ENCODE peak calls at places on chromosomes 2 and 18, in four cellular contexts. One of them, this sample, is unnamed.

GRCh38 chr18:72541871-72542690 is 2.1 kb downstream of the CBLN2 start:
- DNase-seq in adrenal gland: no peak
- DNase-seq in stomach: no peak
- DNase-seq in fibroblast of lung: no peak
- DNase-seq in this sample: no peak

GRCh38 chr2:3285901-3286645 is 91.5 kb downstream of the EIPR1 start:
- DNase-seq in fibroblast of lung: no peak
- DNase-seq in stomach: peak
- DNase-seq in adrenal gland: no peak
- DNase-seq in this sample: no peak

GRCh38 chr18:72828601-72829000 is 39.2 kb downstream of the NETO1 start:
- DNase-seq in adrenal gland: no peak
- DNase-seq in stomach: no peak
- DNase-seq in fibroblast of lung: no peak
- DNase-seq in this sample: no peak

GRCh38 chr2:157838442-157839161 is 37.5 kb downstream of the ACVR1 start:
- DNase-seq in adrenal gland: peak
- DNase-seq in stomach: peak
- DNase-seq in fibroblast of lung: peak
- DNase-seq in this sample: peak

GRCh38 chr2:11665510-11666362 is 4.3 kb downstream of the NTSR2 start:
- DNase-seq in fibroblast of lung: no peak
- DNase-seq in stomach: no peak
- DNase-seq in adrenal gland: no peak
- DNase-seq in this sample: no peak

GRCh38 chr18:67599277-67599676 is 82.8 kb upstream of the DSEL start:
- DNase-seq in fibroblast of lung: peak
- DNase-seq in stomach: no peak
- DNase-seq in adrenal gland: no peak
- DNase-seq in this sample: no peak

GRCh38 chr2:65128297-65129190 is 1.4 kb downstream of the RAB1A start:
- DNase-seq in stomach: peak
- DNase-seq in fibroblast of lung: peak
- DNase-seq in adrenal gland: peak
- DNase-seq in this sample: no peak

GRCh38 chr2:151756820-151757219 is 22.5 kb upstream of the NEB start:
- DNase-seq in adrenal gland: no peak
- DNase-seq in fibroblast of lung: no peak
- DNase-seq in stomach: no peak
- DNase-seq in this sample: no peak

GRCh38 chr2:240431663-240432424 is 3.6 kb upstream of the GPC1 start:
- DNase-seq in fibroblast of lung: no peak
- DNase-seq in stomach: peak
- DNase-seq in adrenal gland: peak
- DNase-seq in this sample: peak

GRCh38 chr18:70415823-70416488 is 127.1 kb downstream of the SOCS6 start:
- DNase-seq in stomach: peak
- DNase-seq in fibroblast of lung: no peak
- DNase-seq in adrenal gland: no peak
- DNase-seq in this sample: peak

GRCh38 chr18:37553633-37554398 is 11.8 kb downstream of the CELF4 start:
- DNase-seq in stomach: no peak
- DNase-seq in adrenal gland: no peak
- DNase-seq in fibroblast of lung: no peak
- DNase-seq in this sample: no peak

GRCh38 chr2:190415794-190416729 is 7.9 kb downstream of the MFSD6 start:
- DNase-seq in adrenal gland: no peak
- DNase-seq in stomach: no peak
- DNase-seq in fibroblast of lung: no peak
- DNase-seq in this sample: no peak

GRCh38 chr18:11909081-11909410 is 929 bp upstream of the MPPE1 start:
- DNase-seq in fibroblast of lung: no peak
- DNase-seq in stomach: no peak
- DNase-seq in adrenal gland: no peak
- DNase-seq in this sample: no peak

GRCh38 chr2:194556639-194557038 is 1100.4 kb upstream of the SLC39A10 start:
- DNase-seq in adrenal gland: no peak
- DNase-seq in fibroblast of lung: no peak
- DNase-seq in stomach: no peak
- DNase-seq in this sample: no peak

GRCh38 chr2:109318150-109318948 is 189.3 kb downstream of the SH3RF3 start:
- DNase-seq in fibroblast of lung: peak
- DNase-seq in stomach: peak
- DNase-seq in adrenal gland: peak
- DNase-seq in this sample: peak

GRCh38 chr2:25655316-25655715 is 18.1 kb downstream of the DTNB start:
- DNase-seq in adrenal gland: no peak
- DNase-seq in fibroblast of lung: no peak
- DNase-seq in stomach: no peak
- DNase-seq in this sample: no peak

GRCh38 chr2:128642801-128643200 is 324.1 kb upstream of the HS6ST1 start:
- DNase-seq in adrenal gland: no peak
- DNase-seq in fibroblast of lung: no peak
- DNase-seq in stomach: peak
- DNase-seq in this sample: no peak

GRCh38 chr2:72165792-72166191 is 18.1 kb upstream of the CYP26B1 start:
- DNase-seq in stomach: no peak
- DNase-seq in fibroblast of lung: peak
- DNase-seq in adrenal gland: no peak
- DNase-seq in this sample: no peak

GRCh38 chr2:46032996-46033395 is 264.2 kb upstream of the EPAS1 start:
- DNase-seq in fibroblast of lung: no peak
- DNase-seq in stomach: no peak
- DNase-seq in adrenal gland: no peak
- DNase-seq in this sample: no peak

GRCh38 chr2:166179201-166179600 is 51.4 kb upstream of the SCN1A start:
- DNase-seq in adrenal gland: no peak
- DNase-seq in stomach: no peak
- DNase-seq in fibroblast of lung: no peak
- DNase-seq in this sample: no peak

GRCh38 chr2:120599064-120599463 is 136.6 kb upstream of the GLI2 start:
- DNase-seq in stomach: no peak
- DNase-seq in adrenal gland: no peak
- DNase-seq in fibroblast of lung: no peak
- DNase-seq in this sample: no peak

GRCh38 chr2:2649109-2650072 is 318.3 kb upstream of the MYT1L start:
- DNase-seq in stomach: no peak
- DNase-seq in fibroblast of lung: no peak
- DNase-seq in adrenal gland: no peak
- DNase-seq in this sample: no peak

GRCh38 chr18:76388891-76389423 is 106.1 kb downstream of the ZNF516 start:
- DNase-seq in stomach: peak
- DNase-seq in adrenal gland: no peak
- DNase-seq in fibroblast of lung: no peak
- DNase-seq in this sample: no peak

GRCh38 chr2:238834982-238835381 is 12.9 kb upstream of the TWIST2 start:
- DNase-seq in stomach: no peak
- DNase-seq in adrenal gland: no peak
- DNase-seq in fibroblast of lung: no peak
- DNase-seq in this sample: no peak

GRCh38 chr2:224086226-224086911 is 47.3 kb upstream of the SERPINE2 start:
- DNase-seq in stomach: no peak
- DNase-seq in fibroblast of lung: peak
- DNase-seq in adrenal gland: no peak
- DNase-seq in this sample: no peak

GRCh38 chr2:240392948-240393830 is 42.3 kb upstream of the GPC1 start:
- DNase-seq in fibroblast of lung: no peak
- DNase-seq in stomach: no peak
- DNase-seq in adrenal gland: no peak
- DNase-seq in this sample: no peak

GRCh38 chr2:71226391-71226964 is 425 bp downstream of the PAIP2B start:
- DNase-seq in adrenal gland: peak
- DNase-seq in fibroblast of lung: no peak
- DNase-seq in stomach: peak
- DNase-seq in this sample: peak

GRCh38 chr2:30511122-30512083 is 64.4 kb downstream of the LCLAT1 start:
- DNase-seq in stomach: no peak
- DNase-seq in adrenal gland: peak
- DNase-seq in fibroblast of lung: peak
- DNase-seq in this sample: peak

GRCh38 chr2:240964854-240965295 is 33.5 kb upstream of the SNED1 start:
- DNase-seq in fibroblast of lung: no peak
- DNase-seq in adrenal gland: peak
- DNase-seq in stomach: peak
- DNase-seq in this sample: no peak

GRCh38 chr2:155689791-155690190 is 642.7 kb downstream of the NR4A2 start:
- DNase-seq in fibroblast of lung: no peak
- DNase-seq in adrenal gland: no peak
- DNase-seq in stomach: no peak
- DNase-seq in this sample: no peak

GRCh38 chr2:7427293-7428060 is 510.3 kb downstream of the RNF144A start:
- DNase-seq in fibroblast of lung: peak
- DNase-seq in adrenal gland: peak
- DNase-seq in stomach: no peak
- DNase-seq in this sample: no peak

GRCh38 chr2:30662268-30663131 is 144.7 kb downstream of the CAPN13 start:
- DNase-seq in fibroblast of lung: peak
- DNase-seq in stomach: no peak
- DNase-seq in adrenal gland: no peak
- DNase-seq in this sample: peak

GRCh38 chr2:127650041-127650784 is 4.3 kb downstream of the GPR17 start:
- DNase-seq in fibroblast of lung: no peak
- DNase-seq in adrenal gland: no peak
- DNase-seq in stomach: no peak
- DNase-seq in this sample: no peak

GRCh38 chr18:5600376-5601071 is 56.7 kb upstream of the EPB41L3 start:
- DNase-seq in stomach: no peak
- DNase-seq in adrenal gland: no peak
- DNase-seq in fibroblast of lung: no peak
- DNase-seq in this sample: no peak

GRCh38 chr2:128313076-128313836 is 5.4 kb downstream of the HS6ST1 start:
- DNase-seq in adrenal gland: peak
- DNase-seq in stomach: peak
- DNase-seq in fibroblast of lung: peak
- DNase-seq in this sample: no peak

GRCh38 chr18:80143876-80144275 is 34.8 kb downstream of the ADNP2 start:
- DNase-seq in fibroblast of lung: no peak
- DNase-seq in adrenal gland: no peak
- DNase-seq in stomach: no peak
- DNase-seq in this sample: no peak

GRCh38 chr2:208373460-208374089 is 33.0 kb upstream of the PTH2R start:
- DNase-seq in adrenal gland: peak
- DNase-seq in fibroblast of lung: peak
- DNase-seq in stomach: no peak
- DNase-seq in this sample: no peak

GRCh38 chr2:84649058-84649457 is 132.8 kb downstream of the DNAH6 start:
- DNase-seq in stomach: no peak
- DNase-seq in adrenal gland: no peak
- DNase-seq in fibroblast of lung: no peak
- DNase-seq in this sample: no peak

GRCh38 chr2:84652430-84652829 is 136.1 kb downstream of the DNAH6 start:
- DNase-seq in fibroblast of lung: no peak
- DNase-seq in adrenal gland: no peak
- DNase-seq in stomach: no peak
- DNase-seq in this sample: no peak

GRCh38 chr2:84654414-84654813 is 138.1 kb downstream of the DNAH6 start:
- DNase-seq in stomach: no peak
- DNase-seq in fibroblast of lung: no peak
- DNase-seq in adrenal gland: no peak
- DNase-seq in this sample: no peak

GRCh38 chr2:84649487-84650142 is 133.3 kb downstream of the DNAH6 start:
- DNase-seq in adrenal gland: no peak
- DNase-seq in stomach: no peak
- DNase-seq in fibroblast of lung: no peak
- DNase-seq in this sample: no peak

GRCh38 chr2:84653302-84653701 is 137.0 kb downstream of the DNAH6 start:
- DNase-seq in fibroblast of lung: no peak
- DNase-seq in stomach: no peak
- DNase-seq in adrenal gland: no peak
- DNase-seq in this sample: no peak
- TF ChIP-seq CTCF in fibroblast of lung: peak
- TF ChIP-seq CTCF in stomach: no peak
- TF ChIP-seq CTCF in adrenal gland: no peak
- TF ChIP-seq CTCF in this sample: no peak

GRCh38 chr2:68368657-68369339 is 3.7 kb downstream of the PLEK start:
- DNase-seq in stomach: no peak
- DNase-seq in fibroblast of lung: peak
- DNase-seq in adrenal gland: no peak
- DNase-seq in this sample: no peak
- H3K27ac ChIP-seq in stomach: no peak
- H3K27ac ChIP-seq in fibroblast of lung: no peak
- H3K27ac ChIP-seq in adrenal gland: no peak
- H3K27ac ChIP-seq in this sample: peak

DNA sequence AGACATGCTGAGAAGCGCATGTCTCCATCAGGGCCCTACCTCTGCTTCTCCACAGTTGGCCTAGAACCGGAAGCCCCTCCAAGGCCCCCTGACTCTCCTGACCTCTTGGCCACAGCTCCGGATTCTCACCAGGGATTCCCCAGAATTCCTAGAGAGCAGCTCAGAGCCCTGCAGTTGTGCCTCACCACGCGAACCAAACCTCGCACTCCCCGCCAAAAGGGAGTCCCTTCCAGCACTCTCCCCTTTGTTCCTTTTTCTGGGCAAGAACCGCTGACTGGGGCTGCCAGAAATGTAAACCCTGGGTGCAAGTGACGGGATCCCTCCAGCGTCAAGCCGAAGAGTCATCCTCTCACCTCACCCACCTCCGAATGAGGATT is 36.7 kb downstream of the AFF3 start:
- DNase-seq in fibroblast of lung: peak
- DNase-seq in adrenal gland: no peak
- DNase-seq in stomach: no peak
- DNase-seq in this sample: no peak
- H3K4me3 ChIP-seq in fibroblast of lung: peak
- H3K4me3 ChIP-seq in adrenal gland: peak
- H3K4me3 ChIP-seq in stomach: peak
- H3K4me3 ChIP-seq in this sample: no peak

GRCh38 chr2:24542269-24542872 is 51.3 kb downstream of the NCOA1 start:
- DNase-seq in fibroblast of lung: no peak
- DNase-seq in stomach: no peak
- DNase-seq in adrenal gland: no peak
- DNase-seq in this sample: no peak

GRCh38 chr2:24544456-24545115 is 53.5 kb downstream of the NCOA1 start:
- DNase-seq in fibroblast of lung: no peak
- DNase-seq in stomach: no peak
- DNase-seq in adrenal gland: no peak
- DNase-seq in this sample: no peak

GRCh38 chr2:24540011-24540477 is 49.0 kb downstream of the NCOA1 start:
- DNase-seq in adrenal gland: no peak
- DNase-seq in stomach: no peak
- DNase-seq in fibroblast of lung: peak
- DNase-seq in this sample: no peak

GRCh38 chr2:24546668-24547067 is 55.6 kb downstream of the NCOA1 start:
- DNase-seq in adrenal gland: no peak
- DNase-seq in stomach: no peak
- DNase-seq in fibroblast of lung: no peak
- DNase-seq in this sample: no peak

GRCh38 chr2:24543252-24543651 is 52.2 kb downstream of the NCOA1 start:
- DNase-seq in stomach: no peak
- DNase-seq in fibroblast of lung: no peak
- DNase-seq in adrenal gland: no peak
- DNase-seq in this sample: no peak
- TF ChIP-seq CTCF in stomach: no peak
- TF ChIP-seq CTCF in fibroblast of lung: no peak
- TF ChIP-seq CTCF in adrenal gland: no peak
- TF ChIP-seq CTCF in this sample: no peak